ENCODE peak calls at places on chromosome 16, in ten cellular contexts. One of them, this sample, is unnamed.
A peak's percentile ranks its signal among the peaks of the same experiment; 100 is the strongest.

GRCh38 chr16:78816499-78817441 is 717.3 kb downstream of the WWOX start:
- DNase-seq in prostate gland: peak; percentile 22
- DNase-seq in AG09309: no peak
- DNase-seq in upper lobe of right lung: no peak
- DNase-seq in fibroblast of pulmonary artery: no peak
- DNase-seq in HCT116: no peak
- DNase-seq in GM20000: no peak
- DNase-seq in mesothelial cell of epicardium: no peak
- DNase-seq in PC-9: no peak
- DNase-seq in AG04450: no peak
- DNase-seq in this sample: peak; percentile 18

GRCh38 chr16:1181715-1182671 is 29.1 kb downstream of the CACNA1H start:
- DNase-seq in upper lobe of right lung: peak; percentile 87
- DNase-seq in AG04450: peak; percentile 58
- DNase-seq in GM20000: no peak
- DNase-seq in fibroblast of pulmonary artery: peak; percentile 77
- DNase-seq in HCT116: no peak
- DNase-seq in PC-9: no peak
- DNase-seq in AG09309: no peak
- DNase-seq in prostate gland: no peak
- DNase-seq in mesothelial cell of epicardium: no peak
- DNase-seq in this sample: no peak

GRCh38 chr16:24610421-24610765 is 71.0 kb downstream of the RBBP6 start:
- DNase-seq in prostate gland: no peak
- DNase-seq in HCT116: no peak
- DNase-seq in PC-9: no peak
- DNase-seq in AG09309: no peak
- DNase-seq in upper lobe of right lung: peak; percentile 65
- DNase-seq in mesothelial cell of epicardium: peak; percentile 52
- DNase-seq in fibroblast of pulmonary artery: peak; percentile 31
- DNase-seq in AG04450: no peak
- DNase-seq in GM20000: no peak
- DNase-seq in this sample: no peak

GRCh38 chr16:807345-808251 is 7.1 kb upstream of the GNG13 start:
- DNase-seq in fibroblast of pulmonary artery: peak; percentile 91
- DNase-seq in HCT116: peak; percentile 87
- DNase-seq in prostate gland: peak; percentile 88
- DNase-seq in AG04450: peak; percentile 66
- DNase-seq in mesothelial cell of epicardium: peak; percentile 80
- DNase-seq in AG09309: peak; percentile 50
- DNase-seq in PC-9: peak; percentile 86
- DNase-seq in GM20000: peak; percentile 99
- DNase-seq in upper lobe of right lung: peak; percentile 97
- DNase-seq in this sample: peak; percentile 74

GRCh38 chr16:89404561-89404960 is 85.8 kb downstream of the ANKRD11 start:
- DNase-seq in AG09309: no peak
- DNase-seq in fibroblast of pulmonary artery: no peak
- DNase-seq in mesothelial cell of epicardium: no peak
- DNase-seq in AG04450: no peak
- DNase-seq in GM20000: no peak
- DNase-seq in PC-9: no peak
- DNase-seq in prostate gland: peak; percentile 50
- DNase-seq in upper lobe of right lung: no peak
- DNase-seq in HCT116: no peak
- DNase-seq in this sample: peak; percentile 50

GRCh38 chr16:88264641-88265285 is 118.0 kb upstream of the ZNF469 start:
- DNase-seq in fibroblast of pulmonary artery: peak; percentile 91
- DNase-seq in prostate gland: peak; percentile 89
- DNase-seq in GM20000: peak; percentile 77
- DNase-seq in PC-9: peak; percentile 93
- DNase-seq in AG09309: no peak
- DNase-seq in mesothelial cell of epicardium: peak; percentile 77
- DNase-seq in HCT116: peak; percentile 85
- DNase-seq in AG04450: peak; percentile 70
- DNase-seq in upper lobe of right lung: peak; percentile 97
- DNase-seq in this sample: peak; percentile 99

GRCh38 chr16:66359811-66360608 is 6.5 kb upstream of the CDH5 start:
- DNase-seq in prostate gland: no peak
- DNase-seq in PC-9: no peak
- DNase-seq in AG04450: no peak
- DNase-seq in mesothelial cell of epicardium: no peak
- DNase-seq in upper lobe of right lung: peak; percentile 62
- DNase-seq in fibroblast of pulmonary artery: peak; percentile 82
- DNase-seq in HCT116: no peak
- DNase-seq in AG09309: no peak
- DNase-seq in GM20000: no peak
- DNase-seq in this sample: peak; percentile 34

GRCh38 chr16:27287887-27288286 is 19.3 kb upstream of the NSMCE1 start:
- DNase-seq in HCT116: no peak
- DNase-seq in prostate gland: no peak
- DNase-seq in AG04450: no peak
- DNase-seq in mesothelial cell of epicardium: no peak
- DNase-seq in GM20000: no peak
- DNase-seq in PC-9: no peak
- DNase-seq in AG09309: no peak
- DNase-seq in upper lobe of right lung: no peak
- DNase-seq in fibroblast of pulmonary artery: no peak
- DNase-seq in this sample: no peak

GRCh38 chr16:6020162-6020980 is 922.8 kb upstream of the EEF2KMT start:
- DNase-seq in GM20000: no peak
- DNase-seq in AG09309: no peak
- DNase-seq in AG04450: no peak
- DNase-seq in HCT116: no peak
- DNase-seq in fibroblast of pulmonary artery: no peak
- DNase-seq in prostate gland: no peak
- DNase-seq in upper lobe of right lung: no peak
- DNase-seq in PC-9: no peak
- DNase-seq in mesothelial cell of epicardium: no peak
- DNase-seq in this sample: no peak

GRCh38 chr16:7200320-7200719 is 132.3 kb upstream of the RBFOX1 start:
- DNase-seq in GM20000: no peak
- DNase-seq in PC-9: no peak
- DNase-seq in fibroblast of pulmonary artery: no peak
- DNase-seq in mesothelial cell of epicardium: no peak
- DNase-seq in HCT116: no peak
- DNase-seq in AG09309: no peak
- DNase-seq in upper lobe of right lung: no peak
- DNase-seq in AG04450: no peak
- DNase-seq in prostate gland: no peak
- DNase-seq in this sample: no peak

GRCh38 chr16:89308391-89309333 is 91.2 kb downstream of the ZNF778 start:
- DNase-seq in AG09309: no peak
- DNase-seq in upper lobe of right lung: no peak
- DNase-seq in AG04450: no peak
- DNase-seq in prostate gland: no peak
- DNase-seq in PC-9: no peak
- DNase-seq in mesothelial cell of epicardium: no peak
- DNase-seq in HCT116: no peak
- DNase-seq in GM20000: no peak
- DNase-seq in fibroblast of pulmonary artery: no peak
- DNase-seq in this sample: no peak

GRCh38 chr16:55570159-55570558 is 3.7 kb downstream of the CAPNS2 start:
- DNase-seq in prostate gland: no peak
- DNase-seq in upper lobe of right lung: no peak
- DNase-seq in AG09309: no peak
- DNase-seq in PC-9: no peak
- DNase-seq in fibroblast of pulmonary artery: no peak
- DNase-seq in HCT116: no peak
- DNase-seq in AG04450: no peak
- DNase-seq in mesothelial cell of epicardium: no peak
- DNase-seq in GM20000: no peak
- DNase-seq in this sample: no peak

GRCh38 chr16:23728112-23728477 is 15.1 kb upstream of the ERN2 start:
- DNase-seq in AG09309: no peak
- DNase-seq in HCT116: no peak
- DNase-seq in GM20000: no peak
- DNase-seq in upper lobe of right lung: no peak
- DNase-seq in AG04450: no peak
- DNase-seq in PC-9: no peak
- DNase-seq in fibroblast of pulmonary artery: no peak
- DNase-seq in mesothelial cell of epicardium: no peak
- DNase-seq in prostate gland: no peak
- DNase-seq in this sample: peak; percentile 4

GRCh38 chr16:55853114-55853513 is 20.2 kb upstream of the CES1 start:
- DNase-seq in HCT116: no peak
- DNase-seq in GM20000: no peak
- DNase-seq in prostate gland: no peak
- DNase-seq in AG09309: peak; percentile 3
- DNase-seq in fibroblast of pulmonary artery: no peak
- DNase-seq in upper lobe of right lung: no peak
- DNase-seq in mesothelial cell of epicardium: no peak
- DNase-seq in PC-9: no peak
- DNase-seq in AG04450: no peak
- DNase-seq in this sample: peak; percentile 32

GRCh38 chr16:2205967-2206313 is 686 bp downstream of the MLST8 start:
- DNase-seq in fibroblast of pulmonary artery: no peak
- DNase-seq in AG09309: no peak
- DNase-seq in GM20000: no peak
- DNase-seq in upper lobe of right lung: no peak
- DNase-seq in mesothelial cell of epicardium: no peak
- DNase-seq in prostate gland: no peak
- DNase-seq in AG04450: no peak
- DNase-seq in PC-9: no peak
- DNase-seq in HCT116: no peak
- DNase-seq in this sample: no peak
- TF ChIP-seq CTCF in fibroblast of pulmonary artery: no peak
- TF ChIP-seq CTCF in AG09309: no peak
- TF ChIP-seq CTCF in GM20000: no peak
- TF ChIP-seq CTCF in upper lobe of right lung: no peak
- TF ChIP-seq CTCF in mesothelial cell of epicardium: peak; percentile 1
- TF ChIP-seq CTCF in prostate gland: no peak
- TF ChIP-seq CTCF in AG04450: no peak
- TF ChIP-seq CTCF in PC-9: peak; percentile 1
- TF ChIP-seq CTCF in HCT116: no peak
- TF ChIP-seq CTCF in this sample: no peak

DNA sequence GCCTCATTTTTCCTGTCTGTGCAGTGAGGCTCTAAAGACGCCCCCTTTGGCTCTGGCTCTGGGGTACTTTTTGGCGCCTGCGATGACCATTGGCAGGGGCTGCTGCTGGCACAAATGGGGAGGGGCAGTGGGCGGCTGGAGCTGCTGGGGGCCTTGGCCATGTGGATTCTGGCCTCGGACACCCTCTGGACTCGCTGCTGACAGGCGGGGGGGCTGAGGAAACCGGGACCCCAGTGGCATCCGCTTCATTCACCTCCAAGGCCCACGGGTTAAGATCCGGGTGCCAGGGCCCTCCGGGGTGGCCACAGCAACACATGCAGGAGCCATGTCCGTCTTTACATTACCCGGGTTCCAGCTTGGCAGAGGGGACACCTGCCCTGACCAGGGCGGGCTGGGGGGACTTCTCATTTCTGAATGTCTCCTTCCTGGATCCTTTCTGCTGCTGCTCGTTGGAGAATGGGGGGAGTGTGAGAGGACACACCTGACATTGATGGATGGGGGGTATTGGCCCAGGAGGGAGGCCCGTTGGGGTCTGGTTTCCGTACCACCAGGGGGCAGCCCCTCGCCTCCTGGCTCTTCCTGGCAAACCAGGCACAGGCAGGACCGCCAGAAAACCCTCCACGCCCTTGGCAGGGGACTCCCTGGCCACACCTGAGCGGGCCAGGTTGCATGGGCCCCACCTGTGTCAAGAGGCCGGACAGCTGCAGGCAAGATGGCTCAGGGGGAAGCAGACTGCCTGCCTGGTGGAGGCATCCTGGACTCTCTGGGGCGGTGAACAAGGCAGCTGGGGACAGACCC is 21.8 kb downstream of the GSE1 start:
- DNase-seq in upper lobe of right lung: no peak
- DNase-seq in fibroblast of pulmonary artery: no peak
- DNase-seq in mesothelial cell of epicardium: no peak
- DNase-seq in AG09309: no peak
- DNase-seq in AG04450: no peak
- DNase-seq in HCT116: no peak
- DNase-seq in PC-9: no peak
- DNase-seq in prostate gland: no peak
- DNase-seq in GM20000: no peak
- DNase-seq in this sample: no peak
- TF ChIP-seq CTCF in upper lobe of right lung: no peak
- TF ChIP-seq CTCF in fibroblast of pulmonary artery: no peak
- TF ChIP-seq CTCF in mesothelial cell of epicardium: no peak
- TF ChIP-seq CTCF in AG09309: peak; percentile 12
- TF ChIP-seq CTCF in AG04450: peak; percentile 17
- TF ChIP-seq CTCF in HCT116: peak; percentile 41
- TF ChIP-seq CTCF in PC-9: no peak
- TF ChIP-seq CTCF in prostate gland: no peak
- TF ChIP-seq CTCF in GM20000: no peak
- TF ChIP-seq CTCF in this sample: no peak

DNA sequence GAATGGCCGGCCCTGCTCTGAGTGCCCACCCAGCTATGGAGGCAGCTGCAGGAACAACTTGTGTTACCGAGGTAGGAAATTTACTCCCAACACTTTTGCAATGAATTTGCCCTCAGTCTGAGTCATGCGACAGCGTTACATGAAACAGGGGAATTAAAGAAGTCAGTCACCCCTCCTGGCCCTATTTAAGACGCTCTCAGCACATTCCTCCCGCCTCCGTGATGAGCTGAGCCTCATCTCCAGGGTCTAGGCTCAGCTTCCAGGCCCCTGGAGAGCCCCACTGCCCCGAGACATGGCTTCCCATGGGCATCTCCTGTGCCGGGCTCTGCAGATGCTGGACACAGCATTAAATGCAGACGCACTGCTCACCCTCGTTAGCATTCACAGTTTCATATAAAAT is 35.0 kb downstream of the CRISPLD2 start:
- DNase-seq in fibroblast of pulmonary artery: peak; percentile 38
- DNase-seq in AG09309: peak; percentile 57
- DNase-seq in HCT116: no peak
- DNase-seq in prostate gland: no peak
- DNase-seq in mesothelial cell of epicardium: no peak
- DNase-seq in AG04450: no peak
- DNase-seq in GM20000: no peak
- DNase-seq in PC-9: no peak
- DNase-seq in upper lobe of right lung: no peak
- DNase-seq in this sample: peak; percentile 76
- TF ChIP-seq CTCF in fibroblast of pulmonary artery: no peak
- TF ChIP-seq CTCF in AG09309: no peak
- TF ChIP-seq CTCF in HCT116: no peak
- TF ChIP-seq CTCF in prostate gland: no peak
- TF ChIP-seq CTCF in mesothelial cell of epicardium: no peak
- TF ChIP-seq CTCF in AG04450: no peak
- TF ChIP-seq CTCF in GM20000: no peak
- TF ChIP-seq CTCF in PC-9: no peak
- TF ChIP-seq CTCF in upper lobe of right lung: no peak
- TF ChIP-seq CTCF in this sample: no peak

DNA sequence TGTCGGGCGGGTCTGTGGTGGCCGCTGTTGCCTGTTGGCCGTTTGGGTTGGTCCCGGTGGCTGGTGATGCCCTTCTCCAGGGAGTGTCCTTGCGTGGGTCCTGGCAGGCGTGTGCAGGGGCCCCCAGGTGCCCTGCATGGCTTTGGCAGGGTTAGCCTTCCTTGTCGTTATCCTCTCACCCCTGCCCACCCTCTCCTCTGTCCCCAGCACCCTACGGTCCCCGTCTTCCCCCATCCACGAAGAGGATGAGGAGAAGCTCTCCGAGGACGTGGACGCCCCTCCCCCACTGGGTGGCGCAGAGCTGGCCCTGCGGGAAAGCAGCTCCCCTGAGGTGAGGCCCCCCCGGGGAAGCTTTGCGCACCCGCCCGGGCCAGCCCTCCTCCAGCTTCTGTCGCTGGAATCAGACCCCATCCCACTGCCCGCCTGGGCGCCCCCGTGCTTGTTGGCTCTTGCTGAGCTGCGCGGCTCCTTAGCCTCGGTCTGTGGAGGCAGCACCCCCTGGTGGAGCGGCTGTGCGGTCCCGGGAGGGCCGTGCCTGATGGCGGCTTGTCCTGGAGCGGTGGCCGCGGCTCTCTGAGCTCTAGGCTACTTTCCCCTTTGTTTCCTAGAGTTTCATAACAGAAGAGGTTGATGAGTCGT is 10.6 kb upstream of the NUDT16L1 start:
- DNase-seq in fibroblast of pulmonary artery: peak; percentile 26
- DNase-seq in upper lobe of right lung: peak; percentile 88
- DNase-seq in prostate gland: peak; percentile 64
- DNase-seq in PC-9: peak; percentile 71
- DNase-seq in HCT116: no peak
- DNase-seq in AG09309: no peak
- DNase-seq in mesothelial cell of epicardium: no peak
- DNase-seq in GM20000: no peak
- DNase-seq in AG04450: no peak
- DNase-seq in this sample: peak; percentile 49
- TF ChIP-seq CTCF in fibroblast of pulmonary artery: peak; percentile 25
- TF ChIP-seq CTCF in upper lobe of right lung: peak; percentile 55
- TF ChIP-seq CTCF in prostate gland: peak; percentile 9
- TF ChIP-seq CTCF in PC-9: peak; percentile 64
- TF ChIP-seq CTCF in HCT116: peak; percentile 60
- TF ChIP-seq CTCF in AG09309: peak; percentile 30
- TF ChIP-seq CTCF in mesothelial cell of epicardium: no peak
- TF ChIP-seq CTCF in GM20000: no peak
- TF ChIP-seq CTCF in AG04450: peak; percentile 41
- TF ChIP-seq CTCF in this sample: peak; percentile 20